ENCODE peak calls at places on chromosomes 7 and 10, in ten cellular contexts. One of them, this sample, is unnamed.

GRCh38 chr7:54542920-54543539 is 855 bp downstream of the VSTM2A start:
- DNase-seq in spleen: no peak
- DNase-seq in ovary: no peak
- DNase-seq in IMR-90: peak; percentile 5
- DNase-seq in transverse colon: no peak
- DNase-seq in breast epithelium: no peak
- DNase-seq in HepG2: no peak
- DNase-seq in heart left ventricle: no peak
- DNase-seq in K562: no peak
- DNase-seq in tibial nerve: no peak
- DNase-seq in this sample: peak; percentile 66

GRCh38 chr7:78226059-78226658 is 427.6 kb downstream of the PHTF2 start:
- DNase-seq in spleen: no peak
- DNase-seq in ovary: peak; percentile 60
- DNase-seq in IMR-90: peak; percentile 45
- DNase-seq in transverse colon: peak; percentile 51
- DNase-seq in breast epithelium: no peak
- DNase-seq in HepG2: peak; percentile 16
- DNase-seq in heart left ventricle: peak; percentile 29
- DNase-seq in K562: peak; percentile 65
- DNase-seq in tibial nerve: no peak
- DNase-seq in this sample: peak; percentile 13

GRCh38 chr7:111224354-111225231 is 133.7 kb downstream of the LRRN3 start:
- DNase-seq in spleen: no peak
- DNase-seq in ovary: no peak
- DNase-seq in IMR-90: no peak
- DNase-seq in transverse colon: no peak
- DNase-seq in breast epithelium: no peak
- DNase-seq in HepG2: no peak
- DNase-seq in heart left ventricle: no peak
- DNase-seq in K562: no peak
- DNase-seq in tibial nerve: no peak
- DNase-seq in this sample: no peak

GRCh38 chr10:7107287-7107686 is 303.5 kb downstream of the SFMBT2 start:
- DNase-seq in spleen: no peak
- DNase-seq in ovary: no peak
- DNase-seq in IMR-90: peak; percentile 83
- DNase-seq in transverse colon: no peak
- DNase-seq in breast epithelium: no peak
- DNase-seq in HepG2: no peak
- DNase-seq in heart left ventricle: no peak
- DNase-seq in K562: no peak
- DNase-seq in tibial nerve: no peak
- DNase-seq in this sample: no peak

GRCh38 chr7:47893238-47893637 is 55.0 kb downstream of the PKD1L1 start:
- DNase-seq in spleen: no peak
- DNase-seq in ovary: no peak
- DNase-seq in IMR-90: no peak
- DNase-seq in transverse colon: no peak
- DNase-seq in breast epithelium: no peak
- DNase-seq in HepG2: peak; percentile 13
- DNase-seq in heart left ventricle: no peak
- DNase-seq in K562: peak; percentile 67
- DNase-seq in tibial nerve: no peak
- DNase-seq in this sample: peak; percentile 65

GRCh38 chr10:53667063-53667462 is 894.5 kb upstream of the MBL2 start:
- DNase-seq in spleen: no peak
- DNase-seq in ovary: no peak
- DNase-seq in IMR-90: no peak
- DNase-seq in transverse colon: no peak
- DNase-seq in breast epithelium: no peak
- DNase-seq in HepG2: no peak
- DNase-seq in heart left ventricle: no peak
- DNase-seq in K562: no peak
- DNase-seq in tibial nerve: no peak
- DNase-seq in this sample: no peak

GRCh38 chr10:70348228-70348850 is 34.1 kb downstream of the LRRC20 start:
- DNase-seq in spleen: peak; percentile 38
- DNase-seq in ovary: peak; percentile 62
- DNase-seq in IMR-90: no peak
- DNase-seq in transverse colon: no peak
- DNase-seq in breast epithelium: no peak
- DNase-seq in HepG2: no peak
- DNase-seq in heart left ventricle: no peak
- DNase-seq in K562: peak; percentile 84
- DNase-seq in tibial nerve: no peak
- DNase-seq in this sample: peak; percentile 31

GRCh38 chr7:41328544-41328943 is 374.3 kb downstream of the INHBA start:
- DNase-seq in spleen: no peak
- DNase-seq in ovary: no peak
- DNase-seq in IMR-90: peak; percentile 33
- DNase-seq in transverse colon: no peak
- DNase-seq in breast epithelium: no peak
- DNase-seq in HepG2: no peak
- DNase-seq in heart left ventricle: no peak
- DNase-seq in K562: no peak
- DNase-seq in tibial nerve: no peak
- DNase-seq in this sample: no peak

GRCh38 chr7:98216941-98217622 is 5.8 kb downstream of the BHLHA15 start:
- DNase-seq in spleen: peak; percentile 67
- DNase-seq in ovary: no peak
- DNase-seq in IMR-90: no peak
- DNase-seq in transverse colon: no peak
- DNase-seq in breast epithelium: peak; percentile 35
- DNase-seq in HepG2: no peak
- DNase-seq in heart left ventricle: no peak
- DNase-seq in K562: no peak
- DNase-seq in tibial nerve: no peak
- DNase-seq in this sample: no peak

GRCh38 chr7:98213874-98214810 is 2.9 kb downstream of the BHLHA15 start:
- DNase-seq in spleen: peak; percentile 76
- DNase-seq in ovary: no peak
- DNase-seq in IMR-90: no peak
- DNase-seq in transverse colon: no peak
- DNase-seq in breast epithelium: peak; percentile 49
- DNase-seq in HepG2: no peak
- DNase-seq in heart left ventricle: no peak
- DNase-seq in K562: no peak
- DNase-seq in tibial nerve: no peak
- DNase-seq in this sample: no peak

GRCh38 chr7:98217623-98218582 is 6.7 kb downstream of the BHLHA15 start:
- DNase-seq in spleen: peak; percentile 78
- DNase-seq in ovary: no peak
- DNase-seq in IMR-90: no peak
- DNase-seq in transverse colon: no peak
- DNase-seq in breast epithelium: no peak
- DNase-seq in HepG2: peak; percentile 38
- DNase-seq in heart left ventricle: no peak
- DNase-seq in K562: no peak
- DNase-seq in tibial nerve: peak; percentile 37
- DNase-seq in this sample: no peak

GRCh38 chr7:98214811-98215321 is 3.6 kb downstream of the BHLHA15 start:
- DNase-seq in spleen: peak; percentile 75
- DNase-seq in ovary: no peak
- DNase-seq in IMR-90: no peak
- DNase-seq in transverse colon: no peak
- DNase-seq in breast epithelium: peak; percentile 35
- DNase-seq in HepG2: no peak
- DNase-seq in heart left ventricle: no peak
- DNase-seq in K562: no peak
- DNase-seq in tibial nerve: no peak
- DNase-seq in this sample: no peak

GRCh38 chr7:98215561-98216495 is 4.6 kb downstream of the BHLHA15 start:
- DNase-seq in spleen: peak; percentile 76
- DNase-seq in ovary: no peak
- DNase-seq in IMR-90: no peak
- DNase-seq in transverse colon: no peak
- DNase-seq in breast epithelium: peak; percentile 51
- DNase-seq in HepG2: no peak
- DNase-seq in heart left ventricle: no peak
- DNase-seq in K562: no peak
- DNase-seq in tibial nerve: no peak
- DNase-seq in this sample: no peak
- TF ChIP-seq POLR2A in spleen: no peak
- TF ChIP-seq POLR2A in ovary: no peak
- TF ChIP-seq POLR2A in IMR-90: no peak
- TF ChIP-seq POLR2A in transverse colon: no peak
- TF ChIP-seq POLR2A in breast epithelium: no peak
- TF ChIP-seq POLR2A in HepG2: no peak
- TF ChIP-seq POLR2A in heart left ventricle: no peak
- TF ChIP-seq POLR2A in K562: no peak
- TF ChIP-seq POLR2A in tibial nerve: no peak
- TF ChIP-seq POLR2A in this sample: no peak

DNA sequence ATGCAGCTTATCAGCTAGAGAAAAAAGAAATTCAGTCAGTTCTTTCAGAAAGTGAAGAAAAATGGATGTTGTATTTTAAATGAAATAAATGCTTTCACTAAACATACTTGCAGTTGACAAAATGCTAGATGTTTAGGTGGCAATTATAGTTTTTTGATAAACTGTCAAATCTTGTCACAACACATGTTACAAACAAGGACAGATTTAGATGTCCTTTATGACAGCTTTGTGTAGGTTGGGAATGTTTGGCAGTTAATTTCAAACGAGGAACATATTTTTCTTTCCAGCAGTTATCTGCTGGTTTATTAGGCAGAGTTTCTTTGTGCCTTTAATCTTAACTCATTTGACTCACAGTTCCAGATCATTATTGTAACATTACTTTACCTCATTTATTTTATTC is 3.1 kb upstream of the PRPS1L1 start:
- DNase-seq in spleen: no peak
- DNase-seq in ovary: no peak
- DNase-seq in IMR-90: no peak
- DNase-seq in transverse colon: no peak
- DNase-seq in breast epithelium: no peak
- DNase-seq in HepG2: no peak
- DNase-seq in heart left ventricle: no peak
- DNase-seq in K562: no peak
- DNase-seq in tibial nerve: no peak
- DNase-seq in this sample: no peak
- TF ChIP-seq POLR2A in spleen: no peak
- TF ChIP-seq POLR2A in ovary: no peak
- TF ChIP-seq POLR2A in IMR-90: no peak
- TF ChIP-seq POLR2A in transverse colon: no peak
- TF ChIP-seq POLR2A in breast epithelium: no peak
- TF ChIP-seq POLR2A in HepG2: no peak
- TF ChIP-seq POLR2A in heart left ventricle: no peak
- TF ChIP-seq POLR2A in K562: no peak
- TF ChIP-seq POLR2A in tibial nerve: no peak
- TF ChIP-seq POLR2A in this sample: no peak

GRCh38 chr7:128939861-128940410 is 2.2 kb downstream of the IRF5 start:
- DNase-seq in spleen: peak; percentile 83
- DNase-seq in ovary: no peak
- DNase-seq in IMR-90: no peak
- DNase-seq in transverse colon: peak; percentile 30
- DNase-seq in breast epithelium: no peak
- DNase-seq in HepG2: no peak
- DNase-seq in heart left ventricle: no peak
- DNase-seq in K562: peak; percentile 58
- DNase-seq in tibial nerve: no peak
- DNase-seq in this sample: no peak

GRCh38 chr7:128941323-128941890 is 3.7 kb downstream of the IRF5 start:
- DNase-seq in spleen: no peak
- DNase-seq in ovary: no peak
- DNase-seq in IMR-90: no peak
- DNase-seq in transverse colon: no peak
- DNase-seq in breast epithelium: no peak
- DNase-seq in HepG2: no peak
- DNase-seq in heart left ventricle: no peak
- DNase-seq in K562: no peak
- DNase-seq in tibial nerve: no peak
- DNase-seq in this sample: no peak

GRCh38 chr7:128941946-128942526 is 4.3 kb downstream of the IRF5 start:
- DNase-seq in spleen: no peak
- DNase-seq in ovary: no peak
- DNase-seq in IMR-90: no peak
- DNase-seq in transverse colon: no peak
- DNase-seq in breast epithelium: no peak
- DNase-seq in HepG2: no peak
- DNase-seq in heart left ventricle: no peak
- DNase-seq in K562: no peak
- DNase-seq in tibial nerve: no peak
- DNase-seq in this sample: no peak

GRCh38 chr7:128939075-128939860 is 1.5 kb downstream of the IRF5 start:
- DNase-seq in spleen: peak; percentile 81
- DNase-seq in ovary: no peak
- DNase-seq in IMR-90: no peak
- DNase-seq in transverse colon: no peak
- DNase-seq in breast epithelium: no peak
- DNase-seq in HepG2: no peak
- DNase-seq in heart left ventricle: peak; percentile 57
- DNase-seq in K562: no peak
- DNase-seq in tibial nerve: no peak
- DNase-seq in this sample: no peak

GRCh38 chr7:128940494-128941322 is 3.0 kb downstream of the IRF5 start:
- DNase-seq in spleen: peak; percentile 97
- DNase-seq in ovary: no peak
- DNase-seq in IMR-90: no peak
- DNase-seq in transverse colon: peak; percentile 82
- DNase-seq in breast epithelium: no peak
- DNase-seq in HepG2: no peak
- DNase-seq in heart left ventricle: peak; percentile 72
- DNase-seq in K562: no peak
- DNase-seq in tibial nerve: no peak
- DNase-seq in this sample: no peak
- TF ChIP-seq POLR2A in spleen: peak; percentile 21
- TF ChIP-seq POLR2A in ovary: no peak
- TF ChIP-seq POLR2A in IMR-90: no peak
- TF ChIP-seq POLR2A in transverse colon: no peak
- TF ChIP-seq POLR2A in breast epithelium: no peak
- TF ChIP-seq POLR2A in HepG2: no peak
- TF ChIP-seq POLR2A in heart left ventricle: no peak
- TF ChIP-seq POLR2A in K562: no peak
- TF ChIP-seq POLR2A in tibial nerve: no peak
- TF ChIP-seq POLR2A in this sample: no peak

GRCh38 chr7:326273-326672 is 36.3 kb downstream of the FOXL3 start:
- DNase-seq in spleen: peak; percentile 73
- DNase-seq in ovary: no peak
- DNase-seq in IMR-90: no peak
- DNase-seq in transverse colon: no peak
- DNase-seq in breast epithelium: no peak
- DNase-seq in HepG2: no peak
- DNase-seq in heart left ventricle: peak; percentile 5
- DNase-seq in K562: no peak
- DNase-seq in tibial nerve: no peak
- DNase-seq in this sample: no peak

GRCh38 chr7:327991-328702 is 38.2 kb downstream of the FOXL3 start:
- DNase-seq in spleen: no peak
- DNase-seq in ovary: no peak
- DNase-seq in IMR-90: no peak
- DNase-seq in transverse colon: no peak
- DNase-seq in breast epithelium: no peak
- DNase-seq in HepG2: no peak
- DNase-seq in heart left ventricle: no peak
- DNase-seq in K562: no peak
- DNase-seq in tibial nerve: no peak
- DNase-seq in this sample: no peak

GRCh38 chr7:327305-327931 is 37.4 kb downstream of the FOXL3 start:
- DNase-seq in spleen: peak; percentile 69
- DNase-seq in ovary: no peak
- DNase-seq in IMR-90: no peak
- DNase-seq in transverse colon: no peak
- DNase-seq in breast epithelium: no peak
- DNase-seq in HepG2: no peak
- DNase-seq in heart left ventricle: peak; percentile 18
- DNase-seq in K562: no peak
- DNase-seq in tibial nerve: no peak
- DNase-seq in this sample: no peak

GRCh38 chr7:325811-326210 is 35.8 kb downstream of the FOXL3 start:
- DNase-seq in spleen: no peak
- DNase-seq in ovary: no peak
- DNase-seq in IMR-90: no peak
- DNase-seq in transverse colon: no peak
- DNase-seq in breast epithelium: no peak
- DNase-seq in HepG2: no peak
- DNase-seq in heart left ventricle: peak; percentile 9
- DNase-seq in K562: no peak
- DNase-seq in tibial nerve: no peak
- DNase-seq in this sample: no peak

DNA sequence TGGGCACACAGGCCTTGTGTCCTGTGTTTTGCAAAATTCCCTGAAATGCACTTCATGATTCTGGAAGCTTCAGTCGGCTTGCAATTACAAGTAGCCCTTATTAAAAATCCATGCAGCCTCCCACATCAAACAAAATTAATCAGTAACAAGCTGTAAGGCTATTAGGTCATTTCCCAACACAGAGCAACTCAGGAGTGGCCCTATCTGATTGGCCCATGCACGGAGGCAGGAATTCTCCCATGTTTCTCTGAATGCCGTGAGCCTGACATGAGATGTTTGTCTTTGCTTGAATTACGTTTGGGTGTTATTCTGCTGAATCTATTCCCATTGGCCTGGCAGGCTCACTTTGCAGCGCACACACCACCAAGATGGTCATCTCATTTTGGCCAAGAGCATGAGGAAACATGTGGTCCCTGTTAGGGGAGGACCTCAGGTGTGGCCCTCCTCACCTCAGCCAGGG is 36.9 kb downstream of the FOXL3 start:
- DNase-seq in spleen: no peak
- DNase-seq in ovary: no peak
- DNase-seq in IMR-90: peak; percentile 20
- DNase-seq in transverse colon: peak; percentile 54
- DNase-seq in breast epithelium: no peak
- DNase-seq in HepG2: peak; percentile 79
- DNase-seq in heart left ventricle: no peak
- DNase-seq in K562: no peak
- DNase-seq in tibial nerve: no peak
- DNase-seq in this sample: no peak
- TF ChIP-seq POLR2A in spleen: no peak
- TF ChIP-seq POLR2A in ovary: no peak
- TF ChIP-seq POLR2A in IMR-90: no peak
- TF ChIP-seq POLR2A in transverse colon: no peak
- TF ChIP-seq POLR2A in breast epithelium: no peak
- TF ChIP-seq POLR2A in HepG2: no peak
- TF ChIP-seq POLR2A in heart left ventricle: no peak
- TF ChIP-seq POLR2A in K562: no peak
- TF ChIP-seq POLR2A in tibial nerve: no peak
- TF ChIP-seq POLR2A in this sample: no peak

This sample was measured in H54.